ENCODE peak calls at places on chromosomes 11 and 22, in nine cellular contexts. N is IMR-90, B is GM12891, H is esophagus squamous epithelium, C is transverse colon, Y is ovary, Z is breast epithelium, J is esophagus muscularis mucosa, Q is tibial nerve. M is an unnamed sample.

GRCh38 chr22:31241200-31241599 is 29.1 kb downstream of the LIMK2 start:
- DNase-seq in N (peak), B (no peak), H (no peak), C (no peak), Y (no peak), Z (no peak), J (no peak), Q (no peak), M (no peak)

GRCh38 chr11:70470127-70470526 is 71.8 kb downstream of the CTTN start:
- DNase-seq in N (peak), B (no peak), H (no peak), C (no peak), Y (no peak), Z (no peak), J (no peak), Q (no peak), M (no peak)

GRCh38 chr11:68413591-68413999 is 47.0 kb upstream of the PPP6R3 start:
- DNase-seq in N (no peak), B (no peak), H (no peak), C (no peak), Y (peak), Z (no peak), J (no peak), Q (no peak), M (no peak)

GRCh38 chr11:40467771-40468170 is 991.7 kb downstream of the LRRC4C start:
- DNase-seq in N (no peak), B (no peak), H (no peak), C (no peak), Y (no peak), Z (no peak), J (no peak), Q (no peak), M (no peak)

GRCh38 chr11:123055132-123055924 is 6.6 kb downstream of the HSPA8 start:
- DNase-seq in N (no peak), B (no peak), H (no peak), C (no peak), Y (no peak), Z (no peak), J (no peak), Q (no peak), M (no peak)

GRCh38 chr22:37848587-37849088 is 581 bp upstream of the EIF3L start:
- DNase-seq in N (peak), B (no peak), H (no peak), C (no peak), Y (no peak), Z (no peak), J (no peak), Q (no peak), M (no peak)

GRCh38 chr11:61062181-61062955 is 39.9 kb upstream of the CD5 start:
- DNase-seq in N (no peak), B (no peak), H (no peak), C (no peak), Y (no peak), Z (no peak), J (no peak), Q (no peak), M (no peak)

GRCh38 chr22:19361501-19362103 is 69.9 kb downstream of the HIRA start:
- DNase-seq in N (no peak), B (peak), H (no peak), C (no peak), Y (no peak), Z (no peak), J (peak), Q (no peak), M (no peak)

GRCh38 chr11:19185516-19186052 is 16.2 kb downstream of the CSRP3 start:
- DNase-seq in N (no peak), B (no peak), H (no peak), C (no peak), Y (no peak), Z (no peak), J (no peak), Q (no peak), M (no peak)

GRCh38 chr11:87878373-87878779 is 296.9 kb downstream of the RAB38 start:
- DNase-seq in N (peak), B (no peak), H (no peak), C (no peak), Y (no peak), Z (no peak), J (no peak), Q (no peak), M (no peak)

GRCh38 chr22:50569041-50569459 is 6.3 kb upstream of the SYCE3 start:
- DNase-seq in N (no peak), B (no peak), H (no peak), C (peak), Y (no peak), Z (no peak), J (no peak), Q (no peak), M (no peak)

GRCh38 chr11:59053387-59053786 is 32.7 kb upstream of the GLYATL1B start:
- DNase-seq in N (peak), B (no peak), H (no peak), C (peak), Y (peak), Z (no peak), J (no peak), Q (peak), M (peak)

GRCh38 chr11:66857234-66857926 is 516 bp downstream of the LRFN4 start:
- DNase-seq in N (no peak), B (peak), H (no peak), C (no peak), Y (peak), Z (no peak), J (no peak), Q (no peak), M (peak)

GRCh38 chr22:32676196-32676595 is 125.3 kb upstream of the TIMP3 start:
- DNase-seq in N (no peak), B (no peak), H (no peak), C (no peak), Y (no peak), Z (no peak), J (no peak), Q (no peak), M (no peak)

GRCh38 chr22:39534591-39535301 is 2.2 kb upstream of the RPS19BP1 start:
- DNase-seq in N (peak), B (peak), H (no peak), C (peak), Y (peak), Z (peak), J (peak), Q (peak), M (peak)

DNA sequence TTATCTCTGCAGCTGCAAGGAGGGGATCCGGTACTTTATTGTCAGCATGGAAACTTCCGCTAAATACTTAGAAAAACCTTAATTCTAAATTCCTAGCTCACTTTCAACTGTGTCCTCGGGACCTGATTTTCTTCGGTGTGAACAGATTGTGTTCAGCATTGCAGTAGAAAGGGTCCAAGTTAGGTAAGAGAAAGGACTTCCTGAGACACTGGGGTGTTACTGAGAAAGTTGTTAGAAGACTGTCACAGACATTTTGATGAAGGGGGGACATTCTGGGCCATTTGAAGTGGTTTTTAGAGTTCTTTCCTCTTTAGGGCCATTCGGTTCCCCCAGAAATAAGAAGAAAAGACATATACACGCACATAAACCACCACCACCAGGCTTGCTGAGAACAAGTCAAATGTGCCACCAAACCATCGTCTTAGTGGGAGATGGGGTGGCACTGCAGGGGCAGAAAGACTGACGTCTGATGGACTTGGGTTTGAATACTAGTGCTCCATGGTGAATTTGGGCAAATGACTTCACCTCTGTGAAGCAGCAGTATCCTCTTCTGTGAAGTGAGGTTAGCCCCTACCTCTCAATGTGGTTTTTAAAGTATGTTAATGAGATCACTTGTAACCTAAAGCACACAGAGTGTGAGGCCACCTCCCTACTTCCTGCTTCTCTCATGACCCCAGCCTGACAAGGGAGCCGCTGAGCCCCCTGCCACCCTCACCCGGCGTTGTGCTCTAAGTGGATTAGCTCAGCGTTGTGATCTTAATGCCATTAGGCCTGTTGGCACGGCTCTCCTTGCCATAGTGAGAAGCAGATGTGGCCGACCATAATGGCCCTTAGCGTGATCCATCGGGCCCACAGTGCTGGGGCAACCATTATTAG is 14.2 kb downstream of the ZBTB16 start:
- DNase-seq in N (no peak), B (no peak), H (no peak), C (no peak), Y (peak), Z (no peak), J (no peak), Q (no peak), M (no peak)
- TF ChIP-seq POLR2A in N (no peak), B (no peak), H (no peak), C (no peak), Y (no peak), Z (no peak), J (no peak), Q (no peak), M (no peak)

GRCh38 chr22:24270556-24271405 is at the start of gene SPECC1L:
- DNase-seq in N (peak), B (peak), H (peak), C (peak), Y (peak), Z (peak), J (peak), Q (peak), M (peak)
- TF ChIP-seq POLR2A in N (peak), B (peak), H (peak), C (peak), Y (peak), Z (peak), J (peak), Q (peak), M (peak)

DNA sequence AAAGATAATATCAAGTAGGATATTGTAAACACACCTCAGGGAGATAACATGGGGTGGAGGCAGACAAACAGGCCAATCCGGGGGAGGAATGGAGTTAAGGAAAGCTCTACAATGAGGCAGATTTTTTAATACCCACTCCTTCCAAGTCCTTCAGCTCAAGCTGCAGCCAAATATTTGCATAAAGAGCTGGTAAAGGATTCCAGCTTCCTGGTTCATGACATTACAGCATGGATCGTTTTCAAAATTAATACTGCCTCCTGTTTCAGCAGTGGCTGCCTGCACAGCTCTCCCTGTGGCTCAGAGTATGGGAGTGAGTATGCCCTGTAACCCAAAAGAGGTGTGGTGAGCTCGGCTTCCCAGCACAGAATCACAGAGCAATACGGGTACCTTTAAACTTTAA is 5.1 kb downstream of the POU2AF3 start:
- DNase-seq in N (no peak), B (no peak), H (no peak), C (peak), Y (no peak), Z (no peak), J (peak), Q (no peak), M (no peak)
- TF ChIP-seq POLR2A in N (no peak), B (no peak), H (no peak), C (no peak), Y (no peak), Z (no peak), J (no peak), Q (no peak), M (no peak)

GRCh38 chr11:65452806-65453490 is 30.4 kb downstream of the NEAT1 start:
- DNase-seq in N (peak), B (no peak), H (no peak), C (no peak), Y (no peak), Z (no peak), J (no peak), Q (peak), M (no peak)

GRCh38 chr11:65456418-65456817 is 33.8 kb downstream of the NEAT1 start:
- DNase-seq in N (no peak), B (no peak), H (no peak), C (no peak), Y (no peak), Z (no peak), J (no peak), Q (no peak), M (no peak)

GRCh38 chr11:65459552-65459951 is 37.0 kb downstream of the NEAT1 start:
- DNase-seq in N (no peak), B (no peak), H (no peak), C (peak), Y (no peak), Z (no peak), J (no peak), Q (no peak), M (no peak)

GRCh38 chr11:65454311-65454695 is 31.7 kb downstream of the NEAT1 start:
- DNase-seq in N (peak), B (no peak), H (no peak), C (no peak), Y (no peak), Z (no peak), J (no peak), Q (no peak), M (no peak)

DNA sequence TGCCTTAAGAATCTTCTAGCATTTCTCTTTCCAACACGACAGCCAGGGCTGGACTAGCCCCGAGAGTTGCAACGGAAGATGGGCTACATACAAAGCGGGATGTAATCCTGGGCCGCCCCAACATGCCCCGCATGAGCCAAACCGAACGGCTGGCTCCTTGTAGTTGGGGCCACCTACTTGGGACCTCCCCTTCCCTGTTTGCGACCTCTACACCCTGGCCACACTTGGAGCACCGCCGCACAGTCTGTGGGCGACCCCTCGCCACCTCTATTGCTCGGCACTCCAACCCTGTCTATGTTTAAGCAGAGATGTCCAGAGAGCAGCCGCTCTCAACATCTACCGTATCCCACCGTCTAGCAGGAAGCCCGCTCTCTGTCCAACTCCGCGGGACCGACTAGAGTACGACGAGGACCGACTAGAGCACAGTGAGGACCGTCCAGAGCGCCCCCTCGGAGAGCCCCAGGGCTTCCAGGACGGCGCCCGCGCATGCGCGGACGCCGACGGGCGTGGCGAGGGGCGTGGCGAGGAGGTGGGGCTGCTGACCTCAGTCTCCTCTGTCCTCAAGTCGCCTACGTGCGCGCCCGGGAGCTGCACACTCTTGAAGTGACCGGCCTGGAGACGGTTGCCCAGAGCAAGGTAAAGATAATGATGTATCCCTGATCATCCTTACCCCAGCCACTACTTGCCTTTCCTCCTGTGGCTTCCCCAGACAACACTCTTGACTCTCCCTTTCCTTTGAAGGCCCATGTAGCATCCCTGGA is 32.3 kb downstream of the NEAT1 start:
- DNase-seq in N (peak), B (peak), H (no peak), C (peak), Y (peak), Z (peak), J (peak), Q (peak), M (peak)
- TF ChIP-seq POLR2A in N (peak), B (peak), H (peak), C (peak), Y (peak), Z (peak), J (peak), Q (peak), M (peak)

GRCh38 chr11:394034-394857 is at the start of gene PKP3:
- DNase-seq in N (peak), B (no peak), H (no peak), C (peak), Y (no peak), Z (peak), J (no peak), Q (no peak), M (no peak)
- TF ChIP-seq POLR2A in N (no peak), B (no peak), H (peak), C (peak), Y (no peak), Z (peak), J (no peak), Q (no peak), M (no peak)

GRCh38 chr11:109077340-109077927 is 344.6 kb upstream of the C11orf87 start:
- DNase-seq in N (no peak), B (no peak), H (no peak), C (no peak), Y (no peak), Z (no peak), J (no peak), Q (no peak), M (no peak)
- TF ChIP-seq POLR2A in N (no peak), B (no peak), H (no peak), C (no peak), Y (no peak), Z (no peak), J (no peak), Q (no peak), M (no peak)

GRCh38 chr11:118610220-118610772 is 2.9 kb downstream of the PHLDB1 start:
- DNase-seq in N (no peak), B (no peak), H (no peak), C (no peak), Y (peak), Z (no peak), J (no peak), Q (no peak), M (no peak)

GRCh38 chr11:118607401-118608267 is at the start of gene PHLDB1:
- DNase-seq in N (peak), B (no peak), H (no peak), C (peak), Y (peak), Z (no peak), J (no peak), Q (peak), M (peak)

GRCh38 chr11:118609380-118610219 is 2.2 kb downstream of the PHLDB1 start:
- DNase-seq in N (peak), B (no peak), H (no peak), C (no peak), Y (peak), Z (no peak), J (no peak), Q (no peak), M (no peak)

GRCh38 chr11:118606844-118607228 is 579 bp upstream of the PHLDB1 start:
- DNase-seq in N (no peak), B (no peak), H (no peak), C (no peak), Y (no peak), Z (no peak), J (no peak), Q (no peak), M (no peak)

DNA sequence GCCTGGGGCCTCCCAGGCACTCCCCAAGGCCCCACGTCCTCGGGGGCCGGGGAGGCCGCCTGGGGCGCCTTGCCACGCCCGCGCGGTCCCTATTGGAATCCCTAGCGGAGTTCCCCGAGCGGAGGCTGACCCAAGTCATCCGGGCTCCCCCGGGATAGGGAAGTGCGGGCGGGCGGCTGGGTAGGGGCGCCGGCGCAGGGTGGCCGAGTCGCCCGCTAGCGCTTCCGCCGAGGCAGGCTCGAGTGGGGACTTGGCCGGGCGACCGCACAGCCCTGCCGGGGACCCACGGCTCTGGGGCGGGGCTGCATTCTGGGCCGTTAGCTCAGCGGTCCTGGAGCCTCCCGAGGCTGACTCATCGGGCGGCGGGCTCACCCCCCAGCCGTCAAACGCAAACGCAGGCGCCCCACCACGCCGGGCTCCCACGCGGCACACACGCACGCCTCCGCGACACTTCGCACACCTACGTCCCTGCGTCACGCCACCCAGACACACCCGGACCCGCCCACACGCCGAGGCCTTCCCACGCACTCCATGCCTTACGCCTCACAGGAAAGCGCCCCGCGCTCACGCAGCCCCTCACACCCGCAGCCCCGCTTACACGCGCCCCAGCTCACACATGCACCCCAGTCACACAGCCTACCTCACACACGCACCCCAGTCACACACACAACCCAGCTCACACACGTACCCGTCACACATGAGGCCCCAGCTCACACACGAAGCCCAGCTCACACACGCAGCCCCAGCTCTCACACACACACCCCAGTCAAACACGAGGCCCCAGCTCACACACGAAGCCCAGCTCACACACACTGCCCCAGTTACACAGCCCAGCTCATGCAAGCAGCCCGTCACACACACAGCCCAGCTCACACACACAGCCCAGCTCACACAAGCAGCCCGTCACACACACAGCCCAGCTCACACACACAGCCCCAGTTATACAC is 1.1 kb downstream of the PHLDB1 start:
- DNase-seq in N (peak), B (no peak), H (no peak), C (peak), Y (peak), Z (no peak), J (no peak), Q (peak), M (peak)
- TF ChIP-seq POLR2A in N (peak), B (no peak), H (peak), C (no peak), Y (peak), Z (no peak), J (no peak), Q (no peak), M (no peak)

M was measured in heart left ventricle.